ENCODE peak calls at places on chromosomes 11 and 22, in seven cellular contexts. Y is HCT116, K is uterus, L is stomach, I is IMR-90, A is body of pancreas, Z is sigmoid colon. U is an unnamed sample.

GRCh38 chr22:46916886-46917625 is 154.6 kb downstream of the TBC1D22A start:
- DNase-seq in K (no peak), A (no peak), I (no peak), Y (no peak), Z (no peak), L (no peak), U (peak; percentile 56)

GRCh38 chr22:18118345-18118915 is 7.8 kb downstream of the TUBA8 start:
- DNase-seq in K (no peak), Y (no peak), I (no peak), A (no peak), L (no peak), Z (no peak), U (no peak)

GRCh38 chr11:57480409-57481137 is 20.2 kb downstream of the RTN4RL2 start:
- DNase-seq in Y (no peak), A (peak; percentile 69), Z (no peak), I (peak; percentile 25), K (no peak), L (peak; percentile 78), U (no peak)

GRCh38 chr11:57785072-57785471 is 23.5 kb downstream of the CTNND1 start:
- DNase-seq in I (no peak), Y (no peak), A (no peak), K (no peak), Z (no peak), L (no peak), U (no peak)

GRCh38 chr22:46036558-46037408 is 59.8 kb upstream of the WNT7B start:
- DNase-seq in L (peak; percentile 58), A (peak; percentile 79), Y (peak; percentile 39), Z (peak; percentile 67), K (peak; percentile 47), I (no peak), U (no peak)

GRCh38 chr11:92765965-92766371 is 203.5 kb upstream of the MTNR1B start:
- DNase-seq in L (no peak), Z (no peak), K (peak; percentile 44), A (peak; percentile 6), Y (no peak), I (peak; percentile 2), U (no peak)

GRCh38 chr11:11279956-11280689 is 72.9 kb downstream of the CSNK2A3 start:
- DNase-seq in L (no peak), K (no peak), A (no peak), I (peak; percentile 67), Z (peak; percentile 49), Y (no peak), U (no peak)

GRCh38 chr22:19745155-19746133 is 15.1 kb upstream of the TBX1 start:
- DNase-seq in Z (no peak), I (no peak), K (no peak), A (no peak), L (no peak), Y (no peak), U (no peak)

GRCh38 chr11:109644158-109644557 is 222.2 kb downstream of the C11orf87 start:
- DNase-seq in Y (no peak), K (no peak), L (no peak), Z (no peak), A (peak; percentile 13), I (no peak), U (no peak)

GRCh38 chr11:83671295-83671694 is 385.1 kb upstream of the CCDC90B start:
- DNase-seq in I (peak; percentile 4), Z (no peak), Y (no peak), L (no peak), A (no peak), K (no peak), U (no peak)

GRCh38 chr11:57639321-57640067 is 10.2 kb downstream of the YPEL4 start:
- DNase-seq in Y (no peak), A (no peak), L (no peak), K (no peak), I (peak; percentile 57), Z (no peak), U (no peak)

GRCh38 chr11:132405728-132406127 is 1035.3 kb downstream of the NTM start:
- DNase-seq in L (no peak), Z (no peak), I (no peak), Y (no peak), K (no peak), A (no peak), U (no peak)

GRCh38 chr11:44224867-44225501 is 85.0 kb downstream of the ALX4 start:
- DNase-seq in Y (no peak), K (no peak), I (no peak), Z (no peak), L (no peak), A (no peak), U (no peak)

GRCh38 chr11:133082851-133083488 is 449.3 kb downstream of the OPCML start:
- DNase-seq in A (peak; percentile 61), Y (no peak), I (peak; percentile 17), K (no peak), Z (no peak), L (peak; percentile 77), U (no peak)

GRCh38 chr11:79466411-79466810 is 25.6 kb upstream of the TENM4 start:
- DNase-seq in A (no peak), Z (no peak), Y (no peak), K (no peak), I (peak; percentile 81), L (no peak), U (no peak)

GRCh38 chr11:35420371-35420770 is 1.0 kb upstream of the SLC1A2 start:
- DNase-seq in Y (no peak), K (no peak), L (peak; percentile 39), I (no peak), A (no peak), Z (no peak), U (no peak)

GRCh38 chr11:35415488-35415887 is 3.9 kb downstream of the SLC1A2 start:
- DNase-seq in I (no peak), Z (no peak), Y (no peak), K (no peak), L (no peak), A (no peak), U (no peak)

GRCh38 chr11:35418282-35418846 is 994 bp downstream of the SLC1A2 start:
- DNase-seq in Z (no peak), K (no peak), A (no peak), I (no peak), L (no peak), Y (no peak), U (no peak)

GRCh38 chr11:35418847-35419712 is at the start of gene SLC1A2:
- DNase-seq in Z (no peak), K (peak; percentile 18), Y (no peak), A (no peak), I (peak; percentile 19), L (no peak), U (no peak)

DNA sequence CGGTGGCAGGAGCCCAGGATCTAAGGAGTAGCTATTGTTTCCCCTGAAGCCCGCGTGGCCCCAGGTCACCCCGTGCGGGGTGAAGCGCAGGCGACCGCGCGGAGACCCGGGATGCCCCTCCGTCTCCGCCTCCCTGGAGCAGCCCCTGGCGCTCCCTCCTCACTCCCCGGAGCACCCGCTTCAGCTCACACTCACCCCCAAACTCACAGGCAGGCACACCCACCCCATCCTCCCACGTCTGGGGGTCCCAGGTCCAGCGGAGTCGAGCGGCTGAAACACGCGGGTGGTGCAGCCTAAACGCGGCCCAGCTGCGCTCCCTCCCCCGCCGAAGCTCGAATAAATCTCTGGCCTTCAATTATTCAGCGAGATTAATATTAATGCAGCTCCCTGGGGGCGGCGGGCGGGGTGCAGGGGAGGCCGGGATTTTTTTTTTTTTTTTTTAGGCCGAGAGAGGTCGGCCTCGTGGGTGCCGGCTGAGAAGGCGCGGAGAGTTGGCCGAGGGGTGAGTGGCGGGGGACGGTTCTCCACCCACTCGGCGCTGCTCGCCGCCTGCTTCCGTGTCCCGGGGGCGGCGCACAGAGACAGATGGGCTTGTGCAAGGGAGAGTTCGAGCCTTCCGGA is 465 bp upstream of the SLC1A2 start:
- DNase-seq in K (no peak), Y (no peak), Z (no peak), A (no peak), L (no peak), I (no peak), U (no peak)
- H3K4me3 ChIP-seq in K (peak overlapping the region; percentile 22), Y (no peak overlapping the region), Z (peak overlapping the region; percentile 59), A (no peak overlapping the region), L (peak overlapping the region; percentile 70), I (peak overlapping the region; percentile 48), U (peak overlapping the region; percentile 47)

GRCh38 chr11:100778386-100778785 is 91.3 kb downstream of the ARHGAP42 start:
- DNase-seq in Y (no peak), Z (no peak), A (no peak), I (no peak), L (no peak), K (no peak), U (no peak)
- TF ChIP-seq POLR2A in Y (no peak), Z (no peak), A (no peak), I (no peak), L (no peak), K (no peak), U (no peak)

DNA sequence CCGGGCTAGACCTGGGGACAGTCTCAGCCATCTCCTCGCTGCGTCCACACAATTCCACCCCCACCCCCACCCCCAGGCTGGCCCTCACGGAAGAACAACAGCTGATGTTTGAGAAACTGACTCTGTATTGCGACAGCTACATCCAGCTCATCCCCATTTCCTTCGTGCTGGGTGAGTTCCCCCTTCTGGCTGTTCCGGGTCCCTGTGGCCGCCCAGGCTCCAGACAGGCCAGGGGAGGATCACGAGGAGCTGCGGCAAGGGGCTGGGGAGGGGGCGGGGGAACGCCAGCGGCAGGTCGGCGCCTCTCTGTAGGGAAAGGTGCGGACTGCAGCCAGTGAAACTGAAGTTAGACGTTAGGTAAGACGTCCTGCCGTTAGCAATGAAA is 4.9 kb downstream of the BEST1 start:
- DNase-seq in Y (no peak), K (peak; percentile 83), I (peak; percentile 87), L (no peak), Z (peak; percentile 90), A (peak; percentile 77), U (peak; percentile 94)
- H3K4me3 ChIP-seq in Y (no peak overlapping the region), K (peak overlapping the region; percentile 27), I (peak overlapping the region; percentile 10), L (peak overlapping the region; percentile 36), Z (peak overlapping the region; percentile 44), A (no peak overlapping the region), U (peak overlapping the region; percentile 55)

DNA sequence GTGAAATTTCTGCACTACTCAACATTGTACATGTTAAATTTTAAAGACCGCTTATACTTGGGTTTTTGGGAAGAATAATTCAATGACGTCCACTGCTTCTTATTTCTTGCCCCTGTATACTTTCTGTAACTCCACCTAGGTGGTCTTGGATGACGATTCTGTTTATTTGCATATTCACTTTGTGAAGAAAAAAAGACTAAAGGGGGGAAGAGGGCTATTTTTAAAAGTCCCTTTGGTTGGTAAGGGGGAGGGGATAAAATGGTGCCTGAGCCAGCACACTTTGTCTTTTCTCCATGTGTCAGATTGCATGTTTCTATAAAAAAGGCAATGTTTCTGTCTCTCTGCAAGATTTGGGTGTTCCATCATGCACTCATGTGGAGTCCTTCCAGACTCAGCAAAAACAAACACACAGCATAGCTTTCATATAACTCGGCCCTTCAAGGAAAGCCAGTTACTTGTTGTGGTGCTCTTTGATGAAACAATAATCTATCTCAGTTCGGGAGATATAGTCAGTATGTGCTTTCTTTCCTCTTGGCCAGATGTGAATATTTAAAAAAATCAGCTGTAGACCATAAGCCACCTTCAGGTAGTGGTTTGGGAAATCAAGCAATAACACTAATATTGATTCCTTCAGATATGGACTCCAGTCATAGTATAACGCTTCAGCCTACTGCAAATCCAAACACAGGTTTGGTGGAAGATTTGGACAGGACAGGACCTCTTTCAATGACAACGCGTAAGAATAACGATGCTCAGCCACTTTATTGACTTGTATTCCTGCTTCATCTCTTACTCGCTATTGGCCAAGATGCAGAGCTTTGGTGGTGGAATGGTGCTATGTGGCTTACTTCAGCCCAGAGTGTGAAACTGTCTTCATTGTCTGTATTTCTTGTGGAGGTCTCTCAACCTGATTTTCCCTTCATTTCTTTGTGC is 68.8 kb downstream of the CD44 start:
- DNase-seq in I (peak; percentile 57), Z (no peak), L (no peak), K (no peak), A (no peak), Y (no peak), U (no peak)
- TF ChIP-seq POLR2A in I (no peak), Z (no peak), L (no peak), K (no peak), A (no peak), Y (no peak), U (no peak)

GRCh38 chr22:28402539-28402938 is 277.1 kb downstream of the TTC28 start:
- DNase-seq in Z (no peak), L (no peak), Y (no peak), A (no peak), I (no peak), K (no peak), U (no peak)
- H3K4me3 ChIP-seq in Z (no peak overlapping the region), L (no peak overlapping the region), Y (no peak overlapping the region), A (no peak overlapping the region), I (no peak overlapping the region), K (no peak overlapping the region), U (no peak overlapping the region)